ENCODE peak calls at places on chromosome 1, in four cellular contexts. Z, C, R and F are unnamed samples.
A peak's percentile ranks its signal among the peaks of the same experiment; 100 is the strongest.

GRCh38 chr1:85450832-85451231 is 14.1 kb downstream of the DDAH1 start:
- DNase-seq in Z (no peak), C (no peak), R (no peak), F (no peak)

GRCh38 chr1:209387969-209388329 is 195.6 kb upstream of the CAMK1G start:
- DNase-seq in Z (peak; percentile 46), C (no peak), R (peak; percentile 23), F (no peak)

GRCh38 chr1:240352769-240353168 is 259.2 kb downstream of the GREM2 start:
- DNase-seq in Z (peak; percentile 26), C (peak; percentile 68), R (no peak), F (peak; percentile 68)

GRCh38 chr1:3785045-3785444 is 11.3 kb downstream of the LRRC47 start:
- DNase-seq in Z (no peak), C (no peak), R (no peak), F (no peak)

GRCh38 chr1:210434224-210434623 is 105.5 kb downstream of the HHAT start:
- DNase-seq in Z (no peak), C (peak; percentile 37), R (no peak), F (no peak)

GRCh38 chr1:53262000-53262399 is 23.7 kb upstream of the MAGOH start:
- DNase-seq in Z (no peak), C (no peak), R (no peak), F (no peak)

GRCh38 chr1:155933591-155934096 is 569 bp downstream of the KHDC4 start:
- DNase-seq in Z (no peak), C (no peak), R (no peak), F (no peak)

GRCh38 chr1:114112775-114113174 is 40.9 kb downstream of the SYT6 start:
- DNase-seq in Z (no peak), C (no peak), R (no peak), F (no peak)

GRCh38 chr1:175493321-175493998 is 249.9 kb downstream of the TNR start:
- DNase-seq in Z (no peak), C (no peak), R (no peak), F (no peak)

GRCh38 chr1:233375653-233376052 is 48.1 kb downstream of the MAP3K21 start:
- DNase-seq in Z (no peak), C (no peak), R (no peak), F (no peak)

GRCh38 chr1:17742590-17742989 is 12.5 kb upstream of the ACTL8 start:
- DNase-seq in Z (peak; percentile 69), C (no peak), R (no peak), F (no peak)

GRCh38 chr1:235984041-235984820 is 80.7 kb downstream of the NID1 start:
- DNase-seq in Z (peak; percentile 91), C (peak; percentile 88), R (peak; percentile 31), F (peak; percentile 66)

GRCh38 chr1:181587870-181588438 is 104.6 kb downstream of the CACNA1E start:
- DNase-seq in Z (no peak), C (no peak), R (no peak), F (no peak)

GRCh38 chr1:209769171-209769904 is 13.5 kb downstream of the TRAF3IP3 start:
- DNase-seq in Z (peak; percentile 95), C (peak; percentile 97), R (peak; percentile 79), F (peak; percentile 65)

GRCh38 chr1:58781541-58782307 is 2.1 kb downstream of the JUN start:
- DNase-seq in Z (peak; percentile 86), C (peak; percentile 72), R (peak; percentile 42), F (no peak)

GRCh38 chr1:150072959-150073358 is 5.4 kb downstream of the VPS45 start:
- DNase-seq in Z (peak; percentile 60), C (peak; percentile 33), R (peak; percentile 26), F (peak; percentile 1)

GRCh38 chr1:83996621-83997020 is 2.3 kb downstream of the TTLL7 start:
- DNase-seq in Z (peak; percentile 50), C (peak; percentile 68), R (peak; percentile 66), F (peak; percentile 31)

GRCh38 chr1:200889571-200889970 is 5.1 kb upstream of the INAVA start:
- DNase-seq in Z (no peak), C (no peak), R (no peak), F (no peak)

GRCh38 chr1:2972879-2973575 is 48.2 kb upstream of the ACTRT2 start:
- DNase-seq in Z (no peak), C (no peak), R (no peak), F (no peak)

GRCh38 chr1:76713535-76713934 is 153.7 kb upstream of the ST6GALNAC5 start:
- DNase-seq in Z (no peak), C (no peak), R (no peak), F (no peak)

GRCh38 chr1:225886159-225887029 is 2.6 kb downstream of the LEFTY1 start:
- DNase-seq in Z (no peak), C (no peak), R (no peak), F (no peak)

GRCh38 chr1:226617109-226617508 is 68.5 kb downstream of the STUM start:
- DNase-seq in Z (no peak), C (no peak), R (no peak), F (no peak)

GRCh38 chr1:65393345-65393744 is 27.1 kb upstream of the LEPR start:
- DNase-seq in Z (peak; percentile 18), C (peak; percentile 62), R (peak; percentile 30), F (peak; percentile 59)

GRCh38 chr1:55584521-55585401 is 369.6 kb upstream of the USP24 start:
- DNase-seq in Z (peak; percentile 73), C (peak; percentile 76), R (no peak), F (no peak)

GRCh38 chr1:7621334-7622219 is 149.5 kb upstream of the VAMP3 start:
- DNase-seq in Z (peak; percentile 18), C (no peak), R (peak; percentile 79), F (no peak)

GRCh38 chr1:16134071-16134801 is 21.6 kb downstream of the EPHA2 start:
- DNase-seq in Z (no peak), C (no peak), R (no peak), F (no peak)

GRCh38 chr1:152886090-152886489 is 8.0 kb downstream of the SMCP start:
- DNase-seq in Z (no peak), C (peak; percentile 35), R (no peak), F (no peak)

GRCh38 chr1:50417946-50418599 is 5.2 kb downstream of the DMRTA2 start:
- DNase-seq in Z (no peak), C (no peak), R (no peak), F (no peak)

GRCh38 chr1:50047916-50048694 is 24.4 kb upstream of the AGBL4 start:
- DNase-seq in Z (no peak), C (no peak), R (no peak), F (no peak)

GRCh38 chr1:228004887-228005462 is 1.8 kb upstream of the WNT3A start:
- DNase-seq in Z (no peak), C (no peak), R (no peak), F (no peak)

GRCh38 chr1:151006331-151007052 is at the start of gene MINDY1:
- DNase-seq in Z (peak; percentile 93), C (peak; percentile 88), R (peak; percentile 84), F (peak; percentile 70)

GRCh38 chr1:9844746-9845145 is 21.0 kb upstream of the CLSTN1 start:
- DNase-seq in Z (no peak), C (no peak), R (no peak), F (no peak)

GRCh38 chr1:62429581-62429980 is 7.3 kb upstream of the USP1 start:
- DNase-seq in Z (no peak), C (no peak), R (no peak), F (no peak)

GRCh38 chr1:62904537-62904936 is 120.6 kb downstream of the ATG4C start:
- DNase-seq in Z (no peak), C (no peak), R (no peak), F (no peak)

GRCh38 chr1:182720465-182720864 is 36.1 kb upstream of the RGS8 start:
- DNase-seq in Z (peak; percentile 7), C (no peak), R (no peak), F (no peak)

GRCh38 chr1:100785399-100786082 is 66.0 kb downstream of the VCAM1 start:
- DNase-seq in Z (peak; percentile 95), C (peak; percentile 89), R (no peak), F (no peak)

GRCh38 chr1:54403808-54404261 is 2.4 kb downstream of the SSBP3 start:
- DNase-seq in Z (peak; percentile 56), C (peak; percentile 75), R (peak; percentile 42), F (peak; percentile 37)

GRCh38 chr1:230823421-230823820 is 44.9 kb downstream of the C1orf198 start:
- DNase-seq in Z (no peak), C (no peak), R (no peak), F (no peak)

GRCh38 chr1:40316595-40317393 is at the start of gene COL9A2:
- DNase-seq in Z (peak; percentile 23), C (no peak), R (no peak), F (no peak)